ENCODE peak calls at places on chromosomes 5 and 9, in five cellular contexts. N, X, S, U and K are unnamed samples.

GRCh38 chr5:132962429-132962928 is 955 bp downstream of the AFF4 start:
- DNase-seq in N (peak), X (no peak), S (no peak), U (peak), K (peak)

GRCh38 chr5:8316608-8317007 is 447.7 kb downstream of the MTRR start:
- DNase-seq in N (no peak), X (no peak), S (no peak), U (no peak), K (no peak)

GRCh38 chr9:1941989-1942388 is 73.2 kb upstream of the SMARCA2 start:
- DNase-seq in N (no peak), X (no peak), S (no peak), U (no peak), K (no peak)

GRCh38 chr9:16133556-16134227 is 580.8 kb downstream of the CCDC171 start:
- DNase-seq in N (peak), X (no peak), S (peak), U (peak), K (peak)

GRCh38 chr9:119951591-119951990 is 582.4 kb upstream of the BRINP1 start:
- DNase-seq in N (no peak), X (no peak), S (no peak), U (no peak), K (no peak)

GRCh38 chr5:103569313-103570060 is 6.9 kb upstream of the NUDT12 start:
- DNase-seq in N (no peak), X (no peak), S (no peak), U (no peak), K (no peak)

GRCh38 chr9:16202913-16203734 is 650.3 kb downstream of the CCDC171 start:
- DNase-seq in N (no peak), X (no peak), S (no peak), U (no peak), K (peak)

GRCh38 chr5:171092194-171092593 is 216.9 kb upstream of the TLX3 start:
- DNase-seq in N (no peak), X (no peak), S (no peak), U (no peak), K (peak)

GRCh38 chr5:72951850-72952468 is 3.9 kb upstream of the FCHO2 start:
- DNase-seq in N (no peak), X (no peak), S (no peak), U (no peak), K (peak)

GRCh38 chr5:71899865-71900342 is 180.8 kb downstream of the CARTPT start:
- DNase-seq in N (no peak), X (no peak), S (no peak), U (no peak), K (no peak)

GRCh38 chr9:137295313-137296213 is 6.5 kb downstream of the NRARP start:
- DNase-seq in N (no peak), X (peak), S (no peak), U (no peak), K (no peak)

GRCh38 chr5:8848997-8849585 is 696.8 kb downstream of the SEMA5A start:
- DNase-seq in N (no peak), X (no peak), S (no peak), U (no peak), K (peak)

GRCh38 chr5:124330595-124330994 is 415.8 kb downstream of the ZNF608 start:
- DNase-seq in N (no peak), X (no peak), S (no peak), U (no peak), K (peak)

GRCh38 chr5:76724871-76725270 is 8.9 kb downstream of the F2R start:
- DNase-seq in N (no peak), X (no peak), S (no peak), U (no peak), K (peak)

GRCh38 chr5:179912386-179912785 is 4.7 kb upstream of the TBC1D9B start:
- DNase-seq in N (no peak), X (no peak), S (no peak), U (no peak), K (no peak)